ENCODE peak calls at places on chromosomes 7 and 10, in nine cellular contexts. X is HCT116, B is adrenal gland, L is transverse colon, G is prostate gland, K is body of pancreas, R is uterus, T is stomach, V is testis. M is an unnamed sample.

GRCh38 chr7:157228864-157229422 is 90.2 kb downstream of the UBE3C start:
- DNase-seq in L (no peak), V (peak), R (no peak), X (no peak), T (no peak), B (no peak), K (no peak), G (no peak), M (peak)

GRCh38 chr10:1688531-1688930 is 48.8 kb downstream of the ADARB2 start:
- DNase-seq in K (no peak), L (no peak), B (no peak), T (no peak), V (no peak), R (no peak), X (no peak), G (no peak), M (no peak)

GRCh38 chr7:148987751-148988512 is 40.4 kb downstream of the PDIA4 start:
- DNase-seq in K (peak), G (no peak), L (no peak), R (no peak), V (peak), B (no peak), T (peak), X (no peak), M (no peak)

GRCh38 chr7:85773116-85773783 is 586.4 kb upstream of the SEMA3D start:
- DNase-seq in V (no peak), K (no peak), G (no peak), T (no peak), R (no peak), X (no peak), B (no peak), L (no peak), M (no peak)

GRCh38 chr7:51304729-51305128 is 11.9 kb downstream of the COBL start:
- DNase-seq in L (no peak), T (no peak), X (no peak), K (no peak), R (no peak), V (no peak), G (no peak), B (no peak), M (no peak)

GRCh38 chr10:103584216-103585010 is 90.9 kb downstream of the NEURL1 start:
- DNase-seq in K (no peak), G (no peak), B (no peak), R (no peak), T (no peak), X (no peak), L (no peak), V (peak), M (peak)

GRCh38 chr7:116578526-116578925 is 53.7 kb downstream of the CAV1 start:
- DNase-seq in K (no peak), B (no peak), T (no peak), X (no peak), R (no peak), L (no peak), V (no peak), G (no peak), M (no peak)

GRCh38 chr10:100654835-100655759 is 90.3 kb upstream of the PAX2 start:
- DNase-seq in T (no peak), R (no peak), K (no peak), X (no peak), V (no peak), G (no peak), L (no peak), B (no peak), M (no peak)

GRCh38 chr7:607938-608337 is 88.3 kb upstream of the PDGFA start:
- DNase-seq in R (no peak), X (no peak), B (no peak), L (no peak), V (no peak), T (no peak), K (no peak), G (no peak), M (no peak)

GRCh38 chr10:6928531-6929080 is 348.5 kb upstream of the PRKCQ start:
- DNase-seq in X (no peak), G (no peak), R (no peak), T (no peak), B (no peak), V (no peak), L (no peak), K (no peak), M (peak)

GRCh38 chr7:1692500-1693418 is 22.7 kb downstream of the ELFN1 start:
- DNase-seq in L (no peak), V (peak), T (peak), G (no peak), X (no peak), R (no peak), K (no peak), B (peak), M (no peak)

GRCh38 chr7:41584746-41585145 is 118.1 kb downstream of the INHBA start:
- DNase-seq in B (no peak), G (no peak), K (no peak), V (no peak), L (no peak), R (no peak), T (no peak), X (no peak), M (no peak)

GRCh38 chr7:77455334-77455733 is 39.2 kb upstream of the GSAP start:
- DNase-seq in V (no peak), T (no peak), L (no peak), G (no peak), R (no peak), B (peak), X (no peak), K (peak), M (no peak)

GRCh38 chr10:104350146-104350635 is 3.4 kb upstream of the CFAP58 start:
- DNase-seq in G (peak), L (no peak), R (no peak), X (peak), V (no peak), T (no peak), B (no peak), K (peak), M (peak)

GRCh38 chr7:92698237-92698841 is 108.1 kb upstream of the FAM133B start:
- DNase-seq in T (peak), X (peak), K (peak), V (peak), L (peak), G (peak), R (peak), B (peak), M (no peak)

GRCh38 chr7:130959743-130960207 is 225.8 kb upstream of the KLF14 start:
- DNase-seq in X (peak), L (no peak), T (no peak), V (no peak), K (no peak), B (no peak), R (no peak), G (no peak), M (peak)

GRCh38 chr7:130962109-130962508 is 228.1 kb upstream of the KLF14 start:
- DNase-seq in K (no peak), R (no peak), T (no peak), V (no peak), B (no peak), L (no peak), X (no peak), G (no peak), M (no peak)

GRCh38 chr7:130960208-130960988 is 226.4 kb upstream of the KLF14 start:
- DNase-seq in T (no peak), G (no peak), V (no peak), X (peak), K (peak), B (no peak), L (no peak), R (no peak), M (peak)

GRCh38 chr7:130963349-130963748 is 229.3 kb upstream of the KLF14 start:
- DNase-seq in R (no peak), V (no peak), B (no peak), X (no peak), K (no peak), T (no peak), L (no peak), G (no peak), M (no peak)

DNA sequence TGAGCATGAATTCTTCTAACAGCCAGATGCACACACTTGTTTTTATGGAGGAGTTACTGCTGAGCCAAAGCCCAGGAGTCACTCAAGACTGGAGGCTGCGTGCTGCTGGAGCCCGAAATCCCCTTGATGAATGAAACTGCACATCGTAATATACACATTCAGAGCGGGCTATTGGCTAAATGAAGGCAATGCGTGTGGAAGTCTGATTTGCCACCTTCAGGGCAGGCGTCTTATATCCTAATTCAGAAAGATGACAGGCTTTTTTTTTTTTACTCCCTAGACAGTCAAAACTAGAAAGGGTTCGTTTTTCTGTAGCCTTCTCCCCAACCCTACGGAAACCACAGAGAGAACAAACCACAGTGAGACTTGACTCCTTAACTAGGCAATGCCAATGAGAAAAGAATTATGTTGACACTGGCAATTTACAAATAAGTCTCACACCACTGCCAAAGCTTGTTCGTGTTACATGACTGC is 227.2 kb upstream of the KLF14 start:
- DNase-seq in V (no peak), G (no peak), T (no peak), X (peak), B (no peak), R (no peak), L (peak), K (no peak), M (peak)
- TF ChIP-seq POLR2A in V (no peak), G (no peak), T (no peak), X (peak), B (no peak), R (no peak), L (no peak), K (no peak), M (peak)

DNA sequence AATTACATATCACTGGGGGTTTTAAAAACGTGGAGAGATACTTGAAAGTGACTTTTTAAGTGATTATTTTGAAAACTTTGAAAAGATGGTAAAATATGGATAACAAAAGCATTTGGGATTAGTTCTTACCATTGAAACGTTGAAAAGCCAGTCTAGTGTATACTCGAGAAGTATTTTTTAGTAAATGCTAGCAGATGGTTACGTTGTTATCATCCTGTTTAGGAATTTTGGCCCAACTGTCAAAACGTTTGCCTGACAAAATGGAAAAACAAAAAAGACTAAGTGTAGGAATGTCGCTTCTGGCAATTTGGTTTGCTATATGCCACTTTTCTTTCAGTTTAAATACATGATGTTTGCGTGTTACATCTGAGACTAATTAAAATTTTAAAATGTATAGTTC is 1.2 kb downstream of the RBM33 start:
- DNase-seq in K (no peak), V (no peak), X (no peak), G (no peak), B (no peak), R (no peak), T (no peak), L (no peak), M (peak)
- TF ChIP-seq POLR2A in K (no peak), V (no peak), X (no peak), G (no peak), B (no peak), R (no peak), T (no peak), L (no peak), M (no peak)

GRCh38 chr10:3848768-3849643 is 64.0 kb upstream of the KLF6 start:
- DNase-seq in L (no peak), K (no peak), R (no peak), V (no peak), T (no peak), X (no peak), B (no peak), G (no peak), M (no peak)

GRCh38 chr10:3850999-3851937 is 66.3 kb upstream of the KLF6 start:
- DNase-seq in B (no peak), T (no peak), G (no peak), L (no peak), R (no peak), V (no peak), K (peak), X (peak), M (no peak)

GRCh38 chr10:3853016-3853415 is 68.0 kb upstream of the KLF6 start:
- DNase-seq in B (no peak), V (no peak), K (peak), T (no peak), X (no peak), L (no peak), R (peak), G (no peak), M (no peak)

GRCh38 chr10:3853547-3853989 is 68.6 kb upstream of the KLF6 start:
- DNase-seq in V (no peak), X (no peak), L (peak), G (peak), R (peak), B (no peak), K (peak), T (peak), M (no peak)

DNA sequence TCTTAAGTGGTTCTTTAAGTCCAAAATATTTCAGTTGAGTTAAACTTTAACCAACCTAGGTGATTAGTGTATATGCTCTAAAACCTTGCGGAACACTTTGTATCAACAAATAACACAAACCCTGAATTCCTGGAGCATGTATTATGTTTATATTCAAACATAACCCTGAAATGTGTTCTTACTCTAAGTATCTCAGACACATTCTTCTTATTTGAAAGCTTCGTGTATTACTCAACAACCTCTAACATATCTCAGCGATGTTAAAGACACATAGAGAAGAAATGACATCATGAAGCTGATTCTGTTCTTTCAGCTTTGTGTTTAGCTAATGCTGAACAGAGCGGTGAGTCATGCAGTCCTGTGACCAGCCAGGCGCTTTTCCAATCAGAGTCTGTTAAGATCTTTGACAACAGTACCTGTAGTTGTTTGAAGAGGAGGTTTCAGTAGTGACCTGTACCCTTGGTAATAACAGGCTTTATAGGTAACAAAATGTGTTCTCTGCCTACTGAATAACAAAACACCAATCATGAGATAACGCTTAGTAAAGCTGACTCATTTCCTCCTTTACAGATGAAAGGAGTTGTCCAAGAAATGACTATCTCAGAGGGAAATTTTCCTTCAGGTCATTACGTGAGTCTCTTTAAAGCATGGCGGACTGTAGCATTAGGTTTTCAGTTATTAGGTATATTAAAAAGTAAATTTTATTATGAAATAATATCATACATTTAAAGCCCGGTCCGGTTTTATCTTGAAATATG is 67.3 kb upstream of the KLF6 start:
- DNase-seq in K (peak), V (peak), T (peak), L (peak), G (peak), R (peak), X (peak), B (peak), M (peak)
- TF ChIP-seq POLR2A in K (no peak), V (no peak), T (no peak), L (peak), G (peak), R (peak), X (no peak), B (peak), M (peak)

GRCh38 chr7:123682690-123683089 is 27.0 kb downstream of the LMOD2 start:
- DNase-seq in B (no peak), X (peak), G (peak), V (no peak), R (no peak), K (peak), L (no peak), T (no peak), M (peak)

GRCh38 chr7:123689250-123689649 is 33.6 kb downstream of the LMOD2 start:
- DNase-seq in B (no peak), L (no peak), X (no peak), R (no peak), G (no peak), K (no peak), V (no peak), T (no peak), M (no peak)

GRCh38 chr7:123690550-123690949 is 34.9 kb downstream of the LMOD2 start:
- DNase-seq in T (no peak), V (no peak), G (no peak), X (no peak), B (no peak), L (no peak), K (no peak), R (no peak), M (no peak)

GRCh38 chr7:123687727-123688126 is 32.1 kb downstream of the LMOD2 start:
- DNase-seq in L (no peak), V (no peak), R (no peak), X (no peak), B (no peak), T (no peak), K (no peak), G (no peak), M (no peak)

GRCh38 chr7:123687161-123687560 is 31.5 kb downstream of the LMOD2 start:
- DNase-seq in B (no peak), G (no peak), X (no peak), T (no peak), L (no peak), K (no peak), V (no peak), R (no peak), M (no peak)
- TF ChIP-seq POLR2A in B (no peak), G (no peak), X (no peak), T (no peak), L (no peak), K (no peak), V (no peak), R (no peak), M (no peak)